ENCODE peak calls at places on chromosomes 7 and 10, in five cellular contexts. Z, H, F, V and B are unnamed samples.

GRCh38 chr10:95841711-95842498 is 65.9 kb upstream of the CC2D2B start:
- DNase-seq in Z (no peak), V (no peak), H (peak; percentile 67), F (peak; percentile 35), B (no peak)

GRCh38 chr7:15463801-15464761 is 97.7 kb downstream of the AGMO start:
- DNase-seq in Z (no peak), V (no peak), H (peak; percentile 56), F (no peak), B (no peak)

GRCh38 chr10:113716109-113717010 is 35.1 kb upstream of the PLEKHS1 start:
- DNase-seq in V (no peak), F (no peak), H (no peak), Z (no peak), B (no peak)

GRCh38 chr10:4088354-4089066 is 303.5 kb upstream of the KLF6 start:
- DNase-seq in H (no peak), V (no peak), Z (no peak), F (no peak), B (no peak)

GRCh38 chr10:60148266-60148840 is 241.3 kb downstream of the ANK3 start:
- DNase-seq in H (peak; percentile 64), V (no peak), Z (no peak), F (no peak), B (no peak)

GRCh38 chr7:45689797-45690761 is 115.9 kb downstream of the ADCY1 start:
- DNase-seq in V (peak; percentile 17), H (no peak), F (no peak), Z (no peak), B (peak; percentile 25)

GRCh38 chr7:101816499-101817030 is 861 bp upstream of the CUX1 start:
- DNase-seq in Z (no peak), V (no peak), F (no peak), H (peak; percentile 73), B (no peak)

GRCh38 chr7:99171731-99172130 is 27.8 kb upstream of the SMURF1 start:
- DNase-seq in Z (no peak), H (peak; percentile 61), V (no peak), F (no peak), B (no peak)

GRCh38 chr10:106278385-106278784 is 886.1 kb downstream of the SORCS1 start:
- DNase-seq in F (no peak), Z (no peak), H (peak; percentile 9), V (no peak), B (no peak)

GRCh38 chr7:151426906-151427704 is 12.8 kb downstream of the CRYGN start:
- DNase-seq in F (no peak), V (no peak), H (no peak), Z (no peak), B (no peak)

GRCh38 chr7:68434857-68435256 is 1163.4 kb upstream of the AUTS2 start:
- DNase-seq in F (no peak), H (no peak), Z (no peak), V (no peak), B (no peak)

GRCh38 chr10:94500063-94500462 is 45.5 kb upstream of the HELLS start:
- DNase-seq in Z (no peak), F (no peak), V (no peak), H (peak; percentile 13), B (no peak)

GRCh38 chr10:117137031-117137910 is 799 bp downstream of the VAX1 start:
- DNase-seq in H (peak; percentile 51), Z (no peak), V (peak; percentile 63), F (peak; percentile 84), B (no peak)

GRCh38 chr10:46541017-46541661 is 15.3 kb downstream of the GPRIN2 start:
- DNase-seq in H (peak; percentile 36), V (peak; percentile 88), F (peak; percentile 96), Z (no peak), B (no peak)

GRCh38 chr7:35398518-35398917 is 144.6 kb upstream of the TBX20 start:
- DNase-seq in Z (no peak), F (no peak), H (no peak), V (no peak), B (no peak)

GRCh38 chr7:85516675-85517074 is 329.8 kb upstream of the SEMA3D start:
- DNase-seq in Z (no peak), F (no peak), V (no peak), H (peak; percentile 75), B (no peak)

GRCh38 chr7:6026917-6027316 is 4.3 kb upstream of the ANKRD61 start:
- DNase-seq in F (no peak), Z (no peak), V (no peak), H (no peak), B (no peak)

GRCh38 chr10:76112826-76113150 is 681.4 kb downstream of the LRMDA start:
- DNase-seq in F (no peak), Z (no peak), V (no peak), H (no peak), B (no peak)

GRCh38 chr7:158559356-158559755 is 28.3 kb downstream of the PTPRN2 start:
- DNase-seq in Z (no peak), F (no peak), V (no peak), H (no peak), B (no peak)

GRCh38 chr7:112211348-112211907 is 4.9 kb downstream of the ZNF277 start:
- DNase-seq in V (no peak), Z (no peak), H (peak; percentile 71), F (no peak), B (peak; percentile 45)

GRCh38 chr10:128221787-128222186 is 95.6 kb upstream of the MKI67 start:
- DNase-seq in V (no peak), H (no peak), F (no peak), Z (no peak), B (no peak)

GRCh38 chr10:78406648-78407008 is 373.0 kb downstream of the RPS24 start:
- DNase-seq in H (no peak), Z (no peak), F (no peak), V (no peak), B (no peak)

GRCh38 chr7:27995228-27995627 is 185.4 kb downstream of the JAZF1 start:
- DNase-seq in F (no peak), V (no peak), H (no peak), Z (no peak), B (no peak)

DNA sequence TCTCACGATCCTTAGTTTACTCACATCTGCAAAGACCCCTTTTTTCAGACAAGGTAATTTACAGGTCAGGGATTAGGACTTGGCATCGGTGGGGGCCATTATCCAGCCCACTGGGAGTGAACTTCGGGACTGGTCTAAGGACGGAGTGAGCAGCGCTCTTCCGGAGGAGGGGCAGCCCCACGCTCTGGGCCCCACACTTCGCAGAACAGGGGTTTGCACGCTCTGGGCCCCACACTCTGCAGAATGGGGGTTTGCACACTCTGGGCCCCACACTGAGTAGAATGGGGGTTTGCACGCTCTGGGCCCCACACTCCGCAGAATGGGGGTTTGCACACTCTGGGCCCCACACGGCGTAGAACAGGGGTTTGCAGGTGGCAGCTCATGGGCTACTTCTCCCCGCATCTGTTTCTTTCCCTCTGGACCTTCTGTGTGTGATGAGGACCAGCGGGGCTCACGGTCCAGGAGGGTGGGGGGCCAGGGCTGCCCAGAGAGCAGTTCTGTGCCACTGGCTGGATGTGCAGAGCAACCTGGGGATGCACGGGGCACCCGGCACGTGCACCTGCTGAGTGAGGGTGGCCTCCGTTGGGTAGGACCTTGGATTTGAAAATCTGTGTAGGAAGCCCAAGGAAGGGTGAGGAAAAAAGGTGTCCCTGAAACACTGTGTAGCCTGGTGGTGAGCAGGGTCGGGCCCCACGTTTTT is 134.8 kb downstream of the WDR37 start:
- DNase-seq in Z (no peak), F (no peak), H (no peak), V (no peak), B (no peak)
- H3K4me1 ChIP-seq in Z (peaks cover 10% of the 10 kb centered on the region), F (no peaks in the 10 kb centered on the region), H (no peaks in the 10 kb centered on the region), V (peaks cover 2% of the 10 kb centered on the region), B (no peaks in the 10 kb centered on the region)

DNA sequence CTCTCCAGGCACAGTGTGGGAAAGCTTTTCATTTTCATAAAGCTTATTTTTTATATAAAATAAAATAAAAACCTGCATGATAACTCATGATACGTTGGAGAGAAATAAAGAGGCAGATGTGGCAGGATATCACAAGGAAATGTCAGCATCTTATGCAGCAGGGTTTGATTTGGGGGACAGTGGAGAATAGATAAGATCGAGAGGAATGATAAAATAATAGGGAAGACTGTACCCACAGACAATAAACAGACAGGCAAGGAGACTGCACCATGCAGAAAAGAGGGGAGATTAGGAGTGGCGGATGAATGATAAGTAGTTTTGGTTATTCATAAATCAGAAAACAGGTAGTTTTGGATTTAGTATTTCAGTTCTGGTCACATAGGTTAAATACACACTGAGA is 258.0 kb upstream of the POM121L12 start:
- DNase-seq in V (no peak), F (no peak), H (no peak), Z (no peak), B (no peak)
- H3K4me1 ChIP-seq in V (no peaks in the 10 kb centered on the region), F (no peaks in the 10 kb centered on the region), H (no peaks in the 10 kb centered on the region), Z (no peaks in the 10 kb centered on the region), B (no peaks in the 10 kb centered on the region)

GRCh38 chr10:110530131-110530831 is 32.6 kb downstream of the DUSP5 start:
- DNase-seq in H (peak; percentile 92), F (peak; percentile 91), V (peak; percentile 92), Z (no peak), B (peak; percentile 75)

GRCh38 chr10:110529596-110530011 is 31.9 kb downstream of the DUSP5 start:
- DNase-seq in Z (no peak), V (peak; percentile 74), H (peak; percentile 56), F (no peak), B (peak; percentile 36)

GRCh38 chr10:110528224-110528997 is 30.7 kb downstream of the DUSP5 start:
- DNase-seq in H (peak; percentile 60), F (no peak), Z (no peak), V (no peak), B (no peak)

GRCh38 chr10:110525349-110526260 is 27.9 kb downstream of the DUSP5 start:
- DNase-seq in F (no peak), H (peak; percentile 91), V (no peak), Z (no peak), B (no peak)

GRCh38 chr10:110527731-110528171 is 30.0 kb downstream of the DUSP5 start:
- DNase-seq in V (no peak), Z (no peak), F (no peak), H (peak; percentile 59), B (no peak)
- H3K4me1 ChIP-seq in V (peaks cover 8% of the 10 kb centered on the region), Z (peaks cover 16% of the 10 kb centered on the region), F (peaks cover 89% of the 10 kb centered on the region), H (peaks cover 65% of the 10 kb centered on the region), B (peaks cover 4% of the 10 kb centered on the region)

GRCh38 chr10:71742301-71743098 is 22.9 kb upstream of the C10orf105 start:
- DNase-seq in F (no peak), V (no peak), H (no peak), Z (no peak), B (no peak)
- H3K4me1 ChIP-seq in F (no peaks in the 10 kb centered on the region), V (no peaks in the 10 kb centered on the region), H (peaks cover 9% of the 10 kb centered on the region), Z (peaks cover 100% of the 10 kb centered on the region), B (peaks cover 6% of the 10 kb centered on the region)

DNA sequence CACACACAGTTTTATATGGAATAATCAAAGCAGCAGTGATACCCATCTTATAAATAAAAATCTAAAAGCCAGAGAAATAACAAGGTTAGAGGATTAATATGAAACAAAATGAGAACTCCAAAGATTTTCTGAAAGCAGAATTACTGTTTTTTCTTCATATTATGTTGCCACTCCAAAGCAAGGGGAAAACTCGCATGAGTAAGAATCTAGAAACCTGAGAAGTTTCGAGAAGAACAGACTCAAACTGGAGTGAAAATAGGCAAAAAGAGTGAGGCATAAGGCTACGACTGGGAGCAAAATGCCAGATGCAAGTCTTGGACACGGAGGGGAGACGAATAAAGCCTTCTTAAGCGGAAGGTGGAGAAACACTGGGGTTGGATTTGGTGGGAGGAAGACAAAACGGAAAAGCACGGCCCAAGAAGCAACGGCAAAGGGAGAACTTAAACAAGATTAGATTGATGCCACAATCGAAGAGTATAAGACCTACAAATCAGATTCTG is 923 bp downstream of the TNPO3 start:
- DNase-seq in H (peak; percentile 62), F (peak; percentile 27), V (no peak), Z (no peak), B (no peak)
- H3K4me1 ChIP-seq in H (peaks cover 21% of the 10 kb centered on the region), F (peaks cover 17% of the 10 kb centered on the region), V (no peaks in the 10 kb centered on the region), Z (peaks cover 36% of the 10 kb centered on the region), B (no peaks in the 10 kb centered on the region)